ENCODE peak calls at places on chromosomes 1 and 21, in four cellular contexts. L is fibroblast of lung, Z is neural progenitor cell, C is SK-N-SH. P is an unnamed sample.

GRCh38 chr1:154320882-154321608 is at the start of gene AQP10:
- DNase-seq in L (peak; percentile 38), Z (no peak), C (peak; percentile 67), P (no peak)

GRCh38 chr1:231603598-231604275 is 22.9 kb upstream of the DISC1 start:
- DNase-seq in L (peak; percentile 47), Z (peak; percentile 71), C (peak; percentile 56), P (no peak)

GRCh38 chr1:205939690-205940330 is 3.4 kb downstream of the SLC26A9 start:
- DNase-seq in L (no peak), Z (peak; percentile 74), C (peak; percentile 71), P (no peak)

GRCh38 chr1:205998457-205999241 is 4.5 kb downstream of the RAB7B start:
- DNase-seq in L (no peak), Z (peak; percentile 60), C (no peak), P (no peak)

GRCh38 chr1:65260851-65261473 is 48.4 kb upstream of the DNAJC6 start:
- DNase-seq in L (peak; percentile 63), Z (no peak), C (no peak), P (peak; percentile 58)

GRCh38 chr1:93111561-93111960 is 32.5 kb downstream of the MTF2 start:
- DNase-seq in L (peak; percentile 15), Z (no peak), C (no peak), P (no peak)

GRCh38 chr1:167502192-167502551 is 16.2 kb downstream of the CD247 start:
- DNase-seq in L (no peak), Z (no peak), C (no peak), P (no peak)

GRCh38 chr21:45750924-45751323 is 107.4 kb downstream of the PCBP3 start:
- DNase-seq in L (no peak), Z (no peak), C (no peak), P (no peak)

GRCh38 chr1:199490804-199491527 is 536.5 kb upstream of the NR5A2 start:
- DNase-seq in L (peak; percentile 89), Z (no peak), C (peak; percentile 3), P (peak; percentile 17)

GRCh38 chr1:79133703-79134258 is 127.3 kb upstream of the ADGRL4 start:
- DNase-seq in L (no peak), Z (no peak), C (no peak), P (no peak)

GRCh38 chr1:24535021-24535424 is 20.9 kb upstream of the NCMAP start:
- DNase-seq in L (no peak), Z (no peak), C (no peak), P (no peak)

GRCh38 chr1:222894331-222894730 is 79.5 kb downstream of the DISP1 start:
- DNase-seq in L (no peak), Z (no peak), C (no peak), P (no peak)

GRCh38 chr1:27418326-27418761 is 25.9 kb downstream of the GPR3 start:
- DNase-seq in L (peak; percentile 95), Z (no peak), C (no peak), P (no peak)

GRCh38 chr1:212178830-212179370 is 106.3 kb upstream of the PPP2R5A start:
- DNase-seq in L (no peak), Z (no peak), C (no peak), P (no peak)

GRCh38 chr1:229759037-229759435 is 133.0 kb downstream of the URB2 start:
- DNase-seq in L (peak; percentile 85), Z (no peak), C (no peak), P (no peak)

GRCh38 chr1:207431508-207431907 is 22.6 kb upstream of the CR2 start:
- DNase-seq in L (no peak), Z (no peak), C (no peak), P (no peak)

GRCh38 chr1:56068908-56069307 is 510.5 kb downstream of the PLPP3 start:
- DNase-seq in L (peak; percentile 72), Z (no peak), C (no peak), P (no peak)

DNA sequence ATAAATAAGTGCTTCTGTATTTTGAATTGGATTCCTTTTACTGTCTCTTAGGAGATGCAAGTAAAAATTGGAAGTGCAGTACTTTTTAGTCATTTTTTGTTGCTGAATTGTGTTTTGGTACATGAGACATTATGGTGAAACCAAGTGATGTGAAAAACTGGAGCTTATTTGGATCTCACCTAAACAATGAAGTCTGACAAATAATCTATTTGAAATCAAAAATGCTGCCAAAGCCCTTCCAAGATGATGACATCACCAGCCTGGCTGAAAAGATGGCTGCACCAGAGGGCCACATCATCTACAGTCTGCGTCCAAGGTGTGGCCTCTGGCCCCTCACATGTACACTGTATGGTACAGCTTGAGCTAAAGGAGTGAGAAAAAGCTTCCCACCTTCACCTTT is 192.6 kb upstream of the ST6GALNAC5 start:
- DNase-seq in L (no peak), Z (no peak), C (no peak), P (no peak)
- H2AFZ ChIP-seq in L (no peak overlapping the region), Z (no peak overlapping the region), C (no peak overlapping the region), P (no peak overlapping the region)

GRCh38 chr1:203643213-203644045 is 16.8 kb downstream of the ATP2B4 start:
- DNase-seq in L (peak; percentile 86), Z (no peak), C (no peak), P (no peak)

GRCh38 chr1:203644661-203645510 is 18.3 kb downstream of the ATP2B4 start:
- DNase-seq in L (peak; percentile 79), Z (no peak), C (no peak), P (no peak)

GRCh38 chr1:203644191-203644590 is 17.6 kb downstream of the ATP2B4 start:
- DNase-seq in L (no peak), Z (no peak), C (no peak), P (no peak)

GRCh38 chr1:203648281-203648680 is 21.6 kb downstream of the ATP2B4 start:
- DNase-seq in L (no peak), Z (no peak), C (no peak), P (no peak)

GRCh38 chr1:203645996-203646395 is 19.4 kb downstream of the ATP2B4 start:
- DNase-seq in L (peak; percentile 76), Z (no peak), C (no peak), P (no peak)
- H2AFZ ChIP-seq in L (no peak overlapping the region), Z (no peak overlapping the region), C (no peak overlapping the region), P (no peak overlapping the region)

GRCh38 chr1:213260322-213261075 is 209.5 kb downstream of the RPS6KC1 start:
- DNase-seq in L (no peak), Z (peak; percentile 18), C (no peak), P (no peak)
- H2AFZ ChIP-seq in L (no peak overlapping the region), Z (peak overlapping the region; percentile 7), C (no peak overlapping the region), P (no peak overlapping the region)

GRCh38 chr1:145425436-145426029 is at the start of gene NBPF20:
- DNase-seq in L (peak; percentile 53), Z (peak; percentile 94), C (peak; percentile 90), P (no peak)
- H2AFZ ChIP-seq in L (peak within 1 kb of the TSS; percentile 92), Z (peak within 1 kb of the TSS; percentile 97), C (peak within 1 kb of the TSS; percentile 99), P (peak within 1 kb of the TSS; percentile 84)

GRCh38 chr1:12617511-12617900 is 504 bp downstream of the DHRS3 start:
- DNase-seq in L (no peak), Z (no peak), C (no peak), P (no peak)

GRCh38 chr1:12615916-12616708 is 1.9 kb downstream of the DHRS3 start:
- DNase-seq in L (peak; percentile 61), Z (peak; percentile 86), C (no peak), P (no peak)

GRCh38 chr1:12615166-12615915 is 2.7 kb downstream of the DHRS3 start:
- DNase-seq in L (no peak), Z (no peak), C (no peak), P (no peak)

GRCh38 chr1:12617901-12618660 is at the start of gene DHRS3:
- DNase-seq in L (peak; percentile 86), Z (peak; percentile 92), C (peak; percentile 74), P (peak; percentile 89)

GRCh38 chr1:12616709-12617373 is 1.2 kb downstream of the DHRS3 start:
- DNase-seq in L (no peak), Z (peak; percentile 59), C (peak; percentile 71), P (no peak)
- H2AFZ ChIP-seq in L (peak overlapping the region; percentile 48), Z (peak overlapping the region; percentile 47), C (peak overlapping the region; percentile 82), P (peak overlapping the region; percentile 66)

GRCh38 chr1:40377512-40377911 is 4.0 kb downstream of the SMAP2 start:
- DNase-seq in L (no peak), Z (no peak), C (no peak), P (no peak)

GRCh38 chr1:40371707-40372258 is 1.7 kb upstream of the SMAP2 start:
- DNase-seq in L (no peak), Z (no peak), C (no peak), P (no peak)

GRCh38 chr1:40373323-40374283 is at the start of gene SMAP2:
- DNase-seq in L (peak; percentile 92), Z (peak; percentile 98), C (peak; percentile 99), P (peak; percentile 77)

DNA sequence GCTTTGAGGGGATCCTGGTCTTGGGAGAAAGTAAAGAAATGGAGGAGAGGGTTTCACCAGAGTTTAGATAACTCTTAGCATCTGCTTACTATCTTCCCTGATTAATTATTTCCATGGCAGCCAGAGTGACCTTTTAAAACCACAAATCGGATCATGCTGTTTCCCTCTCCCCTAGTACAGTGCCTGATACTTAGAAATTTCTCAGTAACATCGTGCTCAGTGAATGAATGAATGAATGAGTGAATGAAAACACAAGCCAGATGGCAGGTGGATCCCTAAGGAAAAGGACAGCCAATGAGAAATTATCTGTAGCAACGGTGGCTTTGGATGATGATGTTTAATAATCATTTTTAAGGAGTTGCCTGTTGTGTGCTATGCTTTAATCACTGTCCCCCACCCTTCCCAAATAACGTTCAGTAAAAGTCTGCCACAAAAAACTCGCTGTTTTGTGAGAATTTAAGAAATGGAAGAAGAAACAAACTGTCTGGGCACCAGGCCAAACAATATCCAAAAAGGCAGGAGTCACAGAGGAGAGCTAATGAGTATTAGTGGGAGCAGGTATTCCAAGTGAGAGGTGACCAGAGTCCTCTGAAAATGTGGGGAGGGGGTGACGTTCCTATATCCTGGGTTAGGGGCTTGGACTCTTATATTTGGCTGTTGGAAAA is 737 bp upstream of the SMAP2 start:
- DNase-seq in L (no peak), Z (no peak), C (no peak), P (no peak)
- H2AFZ ChIP-seq in L (no peak overlapping the region), Z (peak overlapping the region; percentile 36), C (peak overlapping the region; percentile 63), P (no peak overlapping the region)

GRCh38 chr1:225921734-225922709 is 2.0 kb downstream of the PYCR2 start:
- DNase-seq in L (peak; percentile 7), Z (no peak), C (no peak), P (peak; percentile 96)
- H2AFZ ChIP-seq in L (no peak overlapping the region), Z (no peak overlapping the region), C (no peak overlapping the region), P (no peak overlapping the region)

P was measured in keratinocyte.